ENCODE peak calls at places on chromosomes 4 and X, in six cellular contexts. D, E, I, G, T and Y are unnamed samples.

GRCh38 chr4:176875441-176875930 is 82.8 kb upstream of the VEGFC start:
- DNase-seq in G (no peak), T (no peak), E (no peak), D (no peak), I (no peak), Y (no peak)

GRCh38 chr4:83686166-83686565 is 150.3 kb downstream of the GPAT3 start:
- DNase-seq in T (peak), D (no peak), G (no peak), I (no peak), E (no peak), Y (no peak)

GRCh38 chr4:42570221-42570620 is 86.7 kb downstream of the ATP8A1 start:
- DNase-seq in I (no peak), E (no peak), T (no peak), G (peak), D (no peak), Y (no peak)

GRCh38 chr4:788636-789297 is 37.2 kb downstream of the CPLX1 start:
- DNase-seq in T (no peak), I (no peak), G (no peak), D (no peak), E (no peak), Y (no peak)

GRCh38 chr4:182705389-182705788 is 211.8 kb downstream of the DCTD start:
- DNase-seq in E (no peak), D (no peak), I (no peak), G (no peak), T (no peak), Y (no peak)

GRCh38 chr4:159922119-159922518 is 819.2 kb downstream of the RAPGEF2 start:
- DNase-seq in E (no peak), G (no peak), I (no peak), T (no peak), D (no peak), Y (no peak)

GRCh38 chr4:176902710-176903323 is 110.1 kb upstream of the VEGFC start:
- DNase-seq in G (no peak), D (no peak), T (peak), I (no peak), E (no peak), Y (no peak)

GRCh38 chrX:132086717-132087116 is 41.1 kb downstream of the FRMD7 start:
- DNase-seq in I (no peak), G (no peak), T (peak), E (no peak), D (no peak), Y (no peak)

GRCh38 chrX:29090811-29091210 is 503.6 kb downstream of the IL1RAPL1 start:
- DNase-seq in T (no peak), I (no peak), D (no peak), E (no peak), G (no peak), Y (peak)

GRCh38 chrX:149909324-149910177 is 19.8 kb upstream of the HSFX4 start:
- DNase-seq in E (no peak), T (peak), D (no peak), I (no peak), G (no peak), Y (no peak)

DNA sequence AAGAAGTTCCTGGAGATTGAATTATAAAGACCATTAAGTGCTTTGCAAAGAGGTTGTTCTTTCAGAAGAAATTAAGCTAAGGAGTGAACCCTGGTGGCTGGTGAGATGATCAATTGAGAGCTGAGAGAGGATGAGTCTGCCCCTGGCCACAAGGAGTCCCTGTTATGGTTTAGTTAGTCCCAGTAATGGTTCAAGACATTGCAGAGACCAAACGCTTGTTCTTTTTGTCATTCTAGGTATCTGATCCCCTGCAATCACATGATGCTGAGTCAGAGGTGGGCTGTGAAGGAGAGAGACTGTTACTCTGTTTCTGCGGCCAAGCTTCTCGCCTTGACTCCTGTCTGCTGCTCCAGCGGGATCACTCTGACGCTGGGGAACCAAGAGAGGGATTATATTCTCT is 114.5 kb downstream of the GATB start:
- DNase-seq in D (no peak), E (no peak), I (no peak), T (no peak), G (no peak), Y (no peak)
- TF ChIP-seq CTCF in D (no peak), E (no peak), I (no peak), T (no peak), G (no peak), Y (no peak)

DNA sequence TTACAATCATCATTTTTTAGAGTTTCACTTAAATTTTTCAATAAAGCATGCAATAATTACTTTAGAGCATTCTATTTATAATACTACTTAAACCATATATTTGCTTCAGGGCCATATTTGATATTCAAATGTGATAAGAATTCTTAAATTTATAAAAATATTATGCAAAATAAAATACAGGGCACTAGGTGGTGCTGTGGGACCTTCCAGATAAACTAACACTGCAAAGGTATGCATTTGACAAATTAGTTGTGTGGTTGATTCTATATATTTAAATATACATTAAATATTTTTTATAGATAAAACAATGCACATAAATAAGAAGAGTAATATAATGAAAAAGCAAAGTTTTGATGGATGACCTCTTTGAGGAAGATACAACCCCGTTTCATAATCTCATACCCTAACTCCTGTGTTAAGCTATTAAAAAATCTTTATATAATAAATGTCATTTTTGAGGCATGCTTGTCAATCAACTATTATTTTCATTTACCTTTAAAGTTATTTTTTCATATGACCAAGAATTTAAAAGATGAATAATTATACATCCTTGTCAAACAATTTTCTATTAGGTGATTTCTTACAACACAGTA is 128.4 kb downstream of the REELD1 start:
- DNase-seq in G (no peak), T (no peak), E (no peak), I (peak), D (no peak), Y (peak)
- TF ChIP-seq CTCF in G (peak), T (peak), E (peak), I (peak), D (peak), Y (peak)

DNA sequence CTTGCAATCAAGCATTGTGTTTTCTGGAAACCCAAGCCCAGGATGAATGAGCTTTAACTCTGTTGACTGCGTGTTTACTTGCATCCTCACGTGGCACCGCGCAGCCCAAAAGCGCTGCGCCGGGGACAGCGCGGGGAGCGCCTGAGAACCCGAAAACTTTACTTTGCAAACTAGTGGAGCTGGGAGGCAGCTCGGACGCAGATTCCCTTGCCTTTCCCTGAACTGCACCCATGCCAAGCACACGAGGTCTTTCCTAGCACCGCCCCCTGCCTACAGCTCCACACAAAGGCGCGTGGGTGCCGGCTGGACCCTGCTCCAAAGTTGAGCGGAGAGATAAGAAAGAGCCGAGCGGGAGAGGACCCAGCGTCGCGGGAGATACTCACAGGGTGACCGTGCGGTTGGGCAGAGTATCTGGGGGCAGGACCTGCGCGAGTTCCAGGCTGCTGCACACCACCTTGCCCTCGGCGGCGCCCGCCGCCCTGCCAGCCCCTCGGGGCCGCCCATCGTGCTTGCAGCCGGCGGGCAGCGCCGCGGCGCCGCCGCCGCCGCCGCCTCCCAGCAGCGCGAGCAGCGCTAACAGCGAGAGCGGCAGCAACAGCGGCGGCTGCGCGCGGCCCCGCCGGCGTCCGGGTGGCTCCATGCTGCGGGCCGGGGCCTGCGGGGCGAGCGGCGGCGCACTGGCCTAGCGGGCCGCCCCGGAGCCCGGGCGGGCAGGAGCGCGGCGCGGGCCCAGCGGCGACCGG is 550 bp downstream of the ADGRA3 start:
- DNase-seq in G (peak), T (peak), E (no peak), I (peak), D (peak), Y (peak)
- TF ChIP-seq CTCF in G (peak), T (no peak), E (peak), I (no peak), D (no peak), Y (peak)

GRCh38 chr4:48557478-48557877 is 67.4 kb downstream of the ZAR1 start:
- DNase-seq in E (no peak), I (no peak), T (no peak), G (no peak), D (no peak), Y (no peak)
- TF ChIP-seq CTCF in E (no peak), I (no peak), T (peak), G (no peak), D (peak), Y (peak)